ENCODE peak calls at places on chromosomes 13 and 19, in seven cellular contexts. X is NCI-H774; Z is stimulated activated CD4-positive, alpha-beta T cell treated with anti-CD3 and anti-CD28 coated beads, Interleukin-4, amount 100 ng/mL, for 48 hours; V is posterior cingulate gyrus; K is T-helper 1 cell; L is body of pancreas; T is psoas muscle. W is an unnamed sample.

GRCh38 chr19:10449037-10449436 is 28.7 kb downstream of the PDE4A start:
- DNase-seq in X (no peak), Z (no peak), V (no peak), K (no peak), L (no peak), T (no peak), W (no peak)

GRCh38 chr13:111958612-111959395 is 108.1 kb upstream of the SOX1 start:
- DNase-seq in X (no peak), Z (no peak), V (no peak), K (no peak), L (no peak), T (no peak), W (no peak)

GRCh38 chr19:41995959-41996797 is 2.1 kb upstream of the ATP1A3 start:
- DNase-seq in X (no peak), Z (no peak), V (peak), K (no peak), L (no peak), T (no peak), W (no peak)

GRCh38 chr13:23563085-23563484 is 7.1 kb upstream of the TNFRSF19 start:
- DNase-seq in X (no peak), Z (no peak), V (no peak), K (no peak), L (no peak), T (no peak), W (no peak)

GRCh38 chr13:109756778-109757177 is 29.6 kb downstream of the IRS2 start:
- DNase-seq in X (no peak), Z (no peak), V (no peak), K (no peak), L (no peak), T (no peak), W (no peak)

GRCh38 chr13:24274452-24274971 is 34.9 kb upstream of the C1QTNF9 start:
- DNase-seq in X (no peak), Z (peak), V (no peak), K (peak), L (no peak), T (no peak), W (peak)

GRCh38 chr19:35750167-35750566 is 1.8 kb downstream of the LIN37 start:
- DNase-seq in X (no peak), Z (no peak), V (no peak), K (no peak), L (no peak), T (no peak), W (no peak)

GRCh38 chr19:13100031-13100588 is 2.5 kb downstream of the LYL1 start:
- DNase-seq in X (no peak), Z (peak), V (no peak), K (peak), L (no peak), T (no peak), W (no peak)

GRCh38 chr13:107866007-107866665 is 349.2 kb downstream of the LIG4 start:
- DNase-seq in X (peak), Z (no peak), V (peak), K (no peak), L (peak), T (no peak), W (no peak)

GRCh38 chr19:23415561-23416191 is 20.4 kb upstream of the ZNF91 start:
- DNase-seq in X (peak), Z (no peak), V (no peak), K (no peak), L (peak), T (peak), W (peak)

GRCh38 chr19:33295621-33296472 is 6.5 kb downstream of the CEBPA start:
- DNase-seq in X (no peak), Z (no peak), V (no peak), K (no peak), L (no peak), T (no peak), W (no peak)

GRCh38 chr19:31049431-31049830 is 299.8 kb downstream of the TSHZ3 start:
- DNase-seq in X (no peak), Z (no peak), V (no peak), K (no peak), L (no peak), T (no peak), W (no peak)